ENCODE peak calls at places on chromosomes 7 and 10, in nine cellular contexts. One of them, this sample, is unnamed.

GRCh38 chr10:28661035-28661434 is 16.3 kb upstream of the BAMBI start:
- DNase-seq in astrocyte of the cerebellum: peak
- DNase-seq in glutamatergic neuron: no peak
- DNase-seq in cardiac muscle cell: peak
- DNase-seq in BJ: peak
- DNase-seq in HepG2: no peak
- DNase-seq in endothelial cell: no peak
- DNase-seq in AG04450: peak
- DNase-seq in stomach: no peak
- DNase-seq in this sample: no peak

GRCh38 chr7:27172388-27172774 is 1.7 kb downstream of the HOXA10 start:
- DNase-seq in AG04450: no peak
- DNase-seq in HepG2: no peak
- DNase-seq in glutamatergic neuron: peak
- DNase-seq in astrocyte of the cerebellum: no peak
- DNase-seq in cardiac muscle cell: no peak
- DNase-seq in BJ: no peak
- DNase-seq in endothelial cell: no peak
- DNase-seq in stomach: no peak
- DNase-seq in this sample: peak

GRCh38 chr7:7408001-7408770 is 127.5 kb downstream of the COL28A1 start:
- DNase-seq in astrocyte of the cerebellum: no peak
- DNase-seq in HepG2: no peak
- DNase-seq in cardiac muscle cell: no peak
- DNase-seq in AG04450: no peak
- DNase-seq in endothelial cell: no peak
- DNase-seq in stomach: peak
- DNase-seq in glutamatergic neuron: no peak
- DNase-seq in BJ: no peak
- DNase-seq in this sample: no peak

GRCh38 chr10:30092151-30092790 is 32.9 kb upstream of the JCAD start:
- DNase-seq in stomach: no peak
- DNase-seq in endothelial cell: no peak
- DNase-seq in HepG2: no peak
- DNase-seq in astrocyte of the cerebellum: no peak
- DNase-seq in glutamatergic neuron: no peak
- DNase-seq in cardiac muscle cell: peak
- DNase-seq in AG04450: peak
- DNase-seq in BJ: no peak
- DNase-seq in this sample: no peak

GRCh38 chr7:47931788-47932425 is 16.4 kb downstream of the PKD1L1 start:
- DNase-seq in BJ: no peak
- DNase-seq in astrocyte of the cerebellum: peak
- DNase-seq in stomach: no peak
- DNase-seq in HepG2: no peak
- DNase-seq in cardiac muscle cell: peak
- DNase-seq in AG04450: no peak
- DNase-seq in glutamatergic neuron: no peak
- DNase-seq in endothelial cell: no peak
- DNase-seq in this sample: no peak

GRCh38 chr10:59965899-59966650 is 59.7 kb upstream of the CCDC6 start:
- DNase-seq in cardiac muscle cell: no peak
- DNase-seq in stomach: no peak
- DNase-seq in glutamatergic neuron: no peak
- DNase-seq in HepG2: no peak
- DNase-seq in AG04450: no peak
- DNase-seq in endothelial cell: no peak
- DNase-seq in BJ: no peak
- DNase-seq in astrocyte of the cerebellum: no peak
- DNase-seq in this sample: no peak

GRCh38 chr10:25294032-25294926 is 119.5 kb downstream of the GPR158 start:
- DNase-seq in glutamatergic neuron: no peak
- DNase-seq in stomach: no peak
- DNase-seq in HepG2: peak
- DNase-seq in cardiac muscle cell: peak
- DNase-seq in endothelial cell: no peak
- DNase-seq in astrocyte of the cerebellum: peak
- DNase-seq in BJ: no peak
- DNase-seq in AG04450: no peak
- DNase-seq in this sample: no peak

GRCh38 chr7:157843336-157844140 is 506.7 kb downstream of the DNAJB6 start:
- DNase-seq in endothelial cell: no peak
- DNase-seq in AG04450: no peak
- DNase-seq in BJ: no peak
- DNase-seq in astrocyte of the cerebellum: no peak
- DNase-seq in stomach: no peak
- DNase-seq in HepG2: no peak
- DNase-seq in glutamatergic neuron: no peak
- DNase-seq in cardiac muscle cell: no peak
- DNase-seq in this sample: no peak

GRCh38 chr7:33686001-33686591 is 219.2 kb upstream of the BMPER start:
- DNase-seq in HepG2: no peak
- DNase-seq in cardiac muscle cell: no peak
- DNase-seq in stomach: no peak
- DNase-seq in BJ: no peak
- DNase-seq in glutamatergic neuron: no peak
- DNase-seq in AG04450: no peak
- DNase-seq in astrocyte of the cerebellum: no peak
- DNase-seq in endothelial cell: no peak
- DNase-seq in this sample: peak

GRCh38 chr7:2760098-2760889 is 72.3 kb downstream of the AMZ1 start:
- DNase-seq in AG04450: no peak
- DNase-seq in glutamatergic neuron: peak
- DNase-seq in cardiac muscle cell: peak
- DNase-seq in stomach: peak
- DNase-seq in endothelial cell: peak
- DNase-seq in astrocyte of the cerebellum: no peak
- DNase-seq in HepG2: peak
- DNase-seq in BJ: no peak
- DNase-seq in this sample: no peak

GRCh38 chr7:149790146-149790548 is 16.8 kb upstream of the ZNF467 start:
- DNase-seq in endothelial cell: peak
- DNase-seq in glutamatergic neuron: peak
- DNase-seq in BJ: no peak
- DNase-seq in astrocyte of the cerebellum: no peak
- DNase-seq in cardiac muscle cell: peak
- DNase-seq in HepG2: no peak
- DNase-seq in AG04450: no peak
- DNase-seq in stomach: peak
- DNase-seq in this sample: peak

GRCh38 chr7:81621893-81622292 is 148.0 kb downstream of the HGF start:
- DNase-seq in astrocyte of the cerebellum: no peak
- DNase-seq in endothelial cell: no peak
- DNase-seq in BJ: no peak
- DNase-seq in cardiac muscle cell: no peak
- DNase-seq in AG04450: no peak
- DNase-seq in HepG2: no peak
- DNase-seq in glutamatergic neuron: no peak
- DNase-seq in stomach: no peak
- DNase-seq in this sample: no peak

GRCh38 chr10:1119027-1119426 is 62.8 kb downstream of the WDR37 start:
- DNase-seq in stomach: no peak
- DNase-seq in HepG2: peak
- DNase-seq in glutamatergic neuron: no peak
- DNase-seq in BJ: no peak
- DNase-seq in AG04450: no peak
- DNase-seq in astrocyte of the cerebellum: no peak
- DNase-seq in endothelial cell: no peak
- DNase-seq in cardiac muscle cell: no peak
- DNase-seq in this sample: no peak

GRCh38 chr7:48046458-48046857 is 11.1 kb downstream of the C7orf57 start:
- DNase-seq in stomach: no peak
- DNase-seq in HepG2: no peak
- DNase-seq in cardiac muscle cell: no peak
- DNase-seq in astrocyte of the cerebellum: no peak
- DNase-seq in glutamatergic neuron: no peak
- DNase-seq in endothelial cell: no peak
- DNase-seq in BJ: no peak
- DNase-seq in AG04450: no peak
- DNase-seq in this sample: no peak

GRCh38 chr10:120217736-120218135 is 239.3 kb upstream of the PLPP4 start:
- DNase-seq in BJ: no peak
- DNase-seq in cardiac muscle cell: no peak
- DNase-seq in endothelial cell: no peak
- DNase-seq in stomach: no peak
- DNase-seq in astrocyte of the cerebellum: no peak
- DNase-seq in AG04450: no peak
- DNase-seq in HepG2: no peak
- DNase-seq in glutamatergic neuron: peak
- DNase-seq in this sample: peak

GRCh38 chr10:120221873-120222485 is 235.0 kb upstream of the PLPP4 start:
- DNase-seq in HepG2: peak
- DNase-seq in BJ: peak
- DNase-seq in glutamatergic neuron: peak
- DNase-seq in AG04450: no peak
- DNase-seq in cardiac muscle cell: peak
- DNase-seq in astrocyte of the cerebellum: peak
- DNase-seq in stomach: peak
- DNase-seq in endothelial cell: peak
- DNase-seq in this sample: peak
- TF ChIP-seq CTCF in HepG2: peak
- TF ChIP-seq CTCF in BJ: peak
- TF ChIP-seq CTCF in glutamatergic neuron: peak
- TF ChIP-seq CTCF in AG04450: no peak
- TF ChIP-seq CTCF in cardiac muscle cell: peak
- TF ChIP-seq CTCF in astrocyte of the cerebellum: peak
- TF ChIP-seq CTCF in stomach: peak
- TF ChIP-seq CTCF in endothelial cell: peak
- TF ChIP-seq CTCF in this sample: peak

DNA sequence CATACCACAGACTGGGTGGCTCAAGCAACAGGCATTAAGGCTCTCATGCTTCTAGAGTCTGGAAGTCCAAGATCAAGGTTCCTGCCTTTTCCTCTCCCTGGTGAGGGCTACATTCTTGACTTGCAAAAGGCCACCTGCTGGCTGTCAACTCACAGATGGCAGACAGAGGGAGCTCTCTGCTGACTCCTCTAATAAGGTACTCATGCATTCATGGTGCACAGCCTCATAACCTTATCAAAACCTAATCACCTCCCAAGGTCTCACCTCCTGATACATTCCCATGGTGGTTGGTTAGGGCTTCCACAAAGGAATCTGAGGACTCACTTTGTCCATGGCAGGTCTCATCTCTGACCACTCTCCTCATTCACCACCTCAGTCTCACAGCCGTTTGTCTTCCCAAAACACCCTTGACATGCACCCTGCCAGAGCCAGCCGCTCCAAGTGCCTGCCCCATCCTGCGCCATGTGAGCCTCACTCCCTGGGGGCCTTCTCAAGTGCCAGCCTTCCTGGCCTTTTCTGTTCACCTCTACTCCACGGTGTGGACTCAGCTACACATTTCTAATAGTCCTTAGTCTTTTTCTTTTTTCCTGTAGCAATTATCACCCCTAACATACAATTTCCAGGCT is 400.3 kb upstream of the ADARB2 start:
- DNase-seq in endothelial cell: peak
- DNase-seq in glutamatergic neuron: peak
- DNase-seq in cardiac muscle cell: no peak
- DNase-seq in AG04450: no peak
- DNase-seq in stomach: no peak
- DNase-seq in astrocyte of the cerebellum: no peak
- DNase-seq in BJ: no peak
- DNase-seq in HepG2: peak
- DNase-seq in this sample: peak
- TF ChIP-seq CTCF in endothelial cell: peak
- TF ChIP-seq CTCF in glutamatergic neuron: peak
- TF ChIP-seq CTCF in cardiac muscle cell: no peak
- TF ChIP-seq CTCF in AG04450: no peak
- TF ChIP-seq CTCF in stomach: no peak
- TF ChIP-seq CTCF in astrocyte of the cerebellum: peak
- TF ChIP-seq CTCF in BJ: no peak
- TF ChIP-seq CTCF in HepG2: peak
- TF ChIP-seq CTCF in this sample: peak

GRCh38 chr7:40507166-40507565 is 372.4 kb downstream of the SUGCT start:
- DNase-seq in stomach: no peak
- DNase-seq in cardiac muscle cell: no peak
- DNase-seq in astrocyte of the cerebellum: no peak
- DNase-seq in BJ: no peak
- DNase-seq in HepG2: peak
- DNase-seq in AG04450: no peak
- DNase-seq in endothelial cell: no peak
- DNase-seq in glutamatergic neuron: no peak
- DNase-seq in this sample: no peak
- TF ChIP-seq CTCF in stomach: no peak
- TF ChIP-seq CTCF in cardiac muscle cell: peak
- TF ChIP-seq CTCF in astrocyte of the cerebellum: no peak
- TF ChIP-seq CTCF in BJ: no peak
- TF ChIP-seq CTCF in HepG2: peak
- TF ChIP-seq CTCF in AG04450: no peak
- TF ChIP-seq CTCF in endothelial cell: peak
- TF ChIP-seq CTCF in glutamatergic neuron: no peak
- TF ChIP-seq CTCF in this sample: no peak

GRCh38 chr10:13955426-13955825 is 368.7 kb downstream of the PRPF18 start:
- DNase-seq in AG04450: no peak
- DNase-seq in stomach: no peak
- DNase-seq in cardiac muscle cell: no peak
- DNase-seq in BJ: no peak
- DNase-seq in HepG2: no peak
- DNase-seq in glutamatergic neuron: no peak
- DNase-seq in astrocyte of the cerebellum: no peak
- DNase-seq in endothelial cell: no peak
- DNase-seq in this sample: no peak

GRCh38 chr10:13959443-13960359 is 371.0 kb downstream of the FRMD4A start:
- DNase-seq in stomach: no peak
- DNase-seq in BJ: no peak
- DNase-seq in cardiac muscle cell: no peak
- DNase-seq in endothelial cell: no peak
- DNase-seq in AG04450: no peak
- DNase-seq in astrocyte of the cerebellum: no peak
- DNase-seq in HepG2: no peak
- DNase-seq in glutamatergic neuron: no peak
- DNase-seq in this sample: no peak

GRCh38 chr10:13957856-13958255 is 371.1 kb downstream of the PRPF18 start:
- DNase-seq in BJ: no peak
- DNase-seq in cardiac muscle cell: no peak
- DNase-seq in AG04450: no peak
- DNase-seq in endothelial cell: no peak
- DNase-seq in HepG2: no peak
- DNase-seq in astrocyte of the cerebellum: no peak
- DNase-seq in stomach: no peak
- DNase-seq in glutamatergic neuron: no peak
- DNase-seq in this sample: no peak

GRCh38 chr10:13953371-13953770 is 366.6 kb downstream of the PRPF18 start:
- DNase-seq in endothelial cell: no peak
- DNase-seq in astrocyte of the cerebellum: no peak
- DNase-seq in cardiac muscle cell: no peak
- DNase-seq in HepG2: no peak
- DNase-seq in stomach: no peak
- DNase-seq in glutamatergic neuron: no peak
- DNase-seq in BJ: no peak
- DNase-seq in AG04450: no peak
- DNase-seq in this sample: no peak

GRCh38 chr10:13956826-13957225 is 370.1 kb downstream of the PRPF18 start:
- DNase-seq in AG04450: peak
- DNase-seq in stomach: peak
- DNase-seq in endothelial cell: no peak
- DNase-seq in cardiac muscle cell: peak
- DNase-seq in glutamatergic neuron: no peak
- DNase-seq in BJ: no peak
- DNase-seq in HepG2: peak
- DNase-seq in astrocyte of the cerebellum: no peak
- DNase-seq in this sample: no peak
- TF ChIP-seq CTCF in AG04450: peak
- TF ChIP-seq CTCF in stomach: no peak
- TF ChIP-seq CTCF in endothelial cell: no peak
- TF ChIP-seq CTCF in cardiac muscle cell: peak
- TF ChIP-seq CTCF in glutamatergic neuron: no peak
- TF ChIP-seq CTCF in BJ: peak
- TF ChIP-seq CTCF in HepG2: peak
- TF ChIP-seq CTCF in astrocyte of the cerebellum: peak
- TF ChIP-seq CTCF in this sample: no peak

This sample was measured in nephron progenitor cell.